ENCODE peak calls at places on chromosomes 7 and 10, in five cellular contexts. S, I, L, Q and G are unnamed samples.

GRCh38 chr7:37694208-37695080 is 10.9 kb downstream of the GPR141 start:
- DNase-seq in I (peak; percentile 92), L (no peak), Q (peak; percentile 91), S (no peak), G (no peak)

GRCh38 chr10:36624551-36625100 is 500.8 kb upstream of the ANKRD30A start:
- DNase-seq in L (no peak), Q (peak; percentile 10), I (no peak), S (no peak), G (no peak)

GRCh38 chr10:132922872-132923271 is 19.5 kb downstream of the CFAP46 start:
- DNase-seq in S (no peak), I (no peak), Q (no peak), L (no peak), G (no peak)

GRCh38 chr7:118158766-118159165 is 25.2 kb upstream of the LSM8 start:
- DNase-seq in L (no peak), I (no peak), Q (no peak), S (no peak), G (no peak)

GRCh38 chr10:62511656-62512055 is 137.5 kb downstream of the ZNF365 start:
- DNase-seq in Q (no peak), S (no peak), I (no peak), L (no peak), G (no peak)

GRCh38 chr10:127148066-127148932 is 48.1 kb downstream of the INSYN2A start:
- DNase-seq in S (no peak), Q (peak; percentile 93), L (no peak), I (peak; percentile 90), G (no peak)

GRCh38 chr10:49605939-49606509 is 4.1 kb upstream of the SLC18A3 start:
- DNase-seq in S (no peak), L (no peak), Q (no peak), I (no peak), G (peak; percentile 20)

GRCh38 chr7:124765401-124766352 is at the start of gene GPR37:
- DNase-seq in Q (peak; percentile 84), S (peak; percentile 48), L (peak; percentile 74), I (peak; percentile 92), G (peak; percentile 83)

GRCh38 chr7:149081914-149082313 is 8.6 kb downstream of the ZNF786 start:
- DNase-seq in Q (no peak), S (no peak), I (no peak), L (no peak), G (no peak)

GRCh38 chr7:117445206-117445605 is 17.9 kb upstream of the ASZ1 start:
- DNase-seq in S (no peak), Q (peak; percentile 72), L (no peak), I (peak; percentile 76), G (no peak)

GRCh38 chr7:54559401-54559800 is 17.2 kb downstream of the VSTM2A start:
- DNase-seq in S (no peak), Q (peak; percentile 74), L (no peak), I (peak; percentile 55), G (no peak)

GRCh38 chr10:58963101-58963534 is 213.3 kb upstream of the PHYHIPL start:
- DNase-seq in Q (no peak), L (no peak), S (no peak), I (peak; percentile 10), G (no peak)

GRCh38 chr7:113170591-113170990 is 52.2 kb upstream of the SMIM30 start:
- DNase-seq in I (no peak), Q (no peak), L (no peak), S (no peak), G (no peak)

GRCh38 chr7:157192861-157193260 is 54.1 kb downstream of the UBE3C start:
- DNase-seq in S (no peak), L (no peak), Q (no peak), I (no peak), G (no peak)

GRCh38 chr7:157044151-157044687 is 33.8 kb upstream of the MNX1 start:
- DNase-seq in I (no peak), S (no peak), L (no peak), Q (no peak), G (no peak)

GRCh38 chr10:117262296-117263293 is 21.7 kb downstream of the SLC18A2 start:
- DNase-seq in S (no peak), Q (peak; percentile 7), L (no peak), I (peak; percentile 55), G (no peak)

GRCh38 chr7:19051767-19052375 is 65.6 kb downstream of the TWIST1 start:
- DNase-seq in Q (peak; percentile 44), L (no peak), S (peak; percentile 37), I (peak; percentile 57), G (no peak)

GRCh38 chr10:132881186-132881920 is 61.0 kb downstream of the CFAP46 start:
- DNase-seq in I (no peak), S (no peak), Q (no peak), L (peak; percentile 47), G (no peak)

GRCh38 chr7:46257766-46258448 is 336.8 kb upstream of the IGFBP3 start:
- DNase-seq in L (no peak), S (no peak), I (peak; percentile 88), Q (peak; percentile 93), G (no peak)

GRCh38 chr7:37495574-37496184 is 47.0 kb upstream of the ELMO1 start:
- DNase-seq in S (no peak), I (peak; percentile 42), L (no peak), Q (peak; percentile 35), G (no peak)

GRCh38 chr10:5514226-5514881 is 10.4 kb upstream of the CALML3 start:
- DNase-seq in L (peak; percentile 58), S (no peak), I (no peak), Q (no peak), G (no peak)

GRCh38 chr7:149072438-149072775 is 18.1 kb downstream of the ZNF786 start:
- DNase-seq in Q (no peak), S (no peak), L (peak; percentile 25), I (no peak), G (no peak)

GRCh38 chr10:110423650-110424049 is 74.1 kb upstream of the DUSP5 start:
- DNase-seq in Q (no peak), L (no peak), S (no peak), I (no peak), G (no peak)

GRCh38 chr10:122128357-122128756 is 139.4 kb downstream of the TACC2 start:
- DNase-seq in Q (no peak), I (no peak), L (peak; percentile 94), S (peak; percentile 44), G (no peak)

GRCh38 chr7:77425151-77426051 is 9.3 kb upstream of the GSAP start:
- DNase-seq in I (peak; percentile 73), L (no peak), S (no peak), Q (peak; percentile 90), G (no peak)

GRCh38 chr10:70034252-70034651 is 18.4 kb upstream of the MACROH2A2 start:
- DNase-seq in S (no peak), L (no peak), I (no peak), Q (no peak), G (no peak)

GRCh38 chr10:77582710-77583115 is 54.9 kb downstream of the KCNMA1 start:
- DNase-seq in S (peak; percentile 64), I (peak; percentile 93), Q (peak; percentile 91), L (peak; percentile 61), G (no peak)

GRCh38 chr10:89224697-89225443 is 17.8 kb upstream of the CH25H start:
- DNase-seq in L (no peak), S (no peak), I (no peak), Q (no peak), G (no peak)

GRCh38 chr7:66748127-66748511 is 7.6 kb downstream of the RABGEF1 start:
- DNase-seq in S (no peak), L (no peak), Q (no peak), I (no peak), G (no peak)

GRCh38 chr7:24968165-24968564 is 11.8 kb downstream of the OSBPL3 start:
- DNase-seq in I (no peak), L (no peak), Q (no peak), S (no peak), G (no peak)

GRCh38 chr10:75377869-75378268 is 23.7 kb downstream of the ZNF503 start:
- DNase-seq in L (no peak), S (no peak), I (no peak), Q (no peak), G (no peak)

DNA sequence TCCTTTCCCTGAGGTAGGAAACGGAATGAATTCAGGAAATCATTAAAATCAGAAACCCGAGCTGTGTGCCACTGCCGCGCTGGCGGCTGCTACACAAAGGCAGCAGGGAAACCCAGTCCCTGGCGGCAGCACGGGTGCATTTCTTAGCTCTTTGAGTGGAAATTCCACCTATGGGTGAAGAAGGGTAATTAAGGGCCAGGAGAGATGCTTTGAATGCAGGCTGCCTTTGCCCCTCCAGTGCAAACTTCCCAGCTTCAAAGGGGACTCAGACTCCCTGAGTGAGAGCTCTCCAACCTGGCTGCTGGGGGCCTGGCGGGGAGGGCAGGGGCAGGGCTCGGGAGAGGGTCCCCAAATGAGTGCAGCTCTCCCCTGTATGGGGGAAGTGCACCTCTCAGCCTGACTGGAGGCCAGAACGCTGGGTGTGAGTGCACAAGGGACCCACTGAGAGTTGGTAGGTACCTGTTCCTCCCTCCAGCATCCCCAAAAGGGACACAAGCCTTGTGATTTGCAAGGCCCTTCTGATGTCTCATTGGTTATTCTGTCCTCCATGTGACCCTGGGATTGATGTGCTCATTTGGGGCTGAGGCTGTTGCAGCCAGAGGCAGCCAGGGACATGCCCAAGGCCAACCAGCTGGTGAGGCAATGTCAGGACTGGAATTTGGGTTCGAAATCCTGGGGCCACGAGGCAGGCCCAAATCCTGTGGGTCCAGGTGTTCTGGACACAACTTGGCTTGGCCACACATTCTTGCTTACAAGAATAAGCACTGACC is 16.3 kb upstream of the ZMIZ1 start:
- DNase-seq in I (peak; percentile 46), S (peak; percentile 47), Q (peak; percentile 40), L (peak; percentile 49), G (no peak)
- TF ChIP-seq CTCF in I (peak; percentile 59), S (peak; percentile 50), Q (peak; percentile 59), L (no peak), G (peak; percentile 63)

GRCh38 chr7:115357213-115357999 is 435.5 kb downstream of the MDFIC start:
- DNase-seq in S (no peak), I (no peak), Q (no peak), L (no peak), G (no peak)

GRCh38 chr7:115359919-115360318 is 438.0 kb downstream of the MDFIC start:
- DNase-seq in S (no peak), Q (peak; percentile 33), L (no peak), I (peak; percentile 14), G (no peak)

GRCh38 chr7:115359119-115359518 is 437.2 kb downstream of the MDFIC start:
- DNase-seq in Q (no peak), L (no peak), I (no peak), S (no peak), G (no peak)

GRCh38 chr7:115354925-115355324 is 433.0 kb downstream of the MDFIC start:
- DNase-seq in S (no peak), I (no peak), Q (no peak), L (no peak), G (no peak)

GRCh38 chr7:115356139-115356746 is 434.3 kb downstream of the MDFIC start:
- DNase-seq in Q (peak; percentile 25), S (no peak), I (peak; percentile 24), L (no peak), G (no peak)
- TF ChIP-seq CTCF in Q (peak; percentile 25), S (no peak), I (peak; percentile 58), L (peak; percentile 10), G (peak; percentile 44)

GRCh38 chr10:97709746-97710078 is 3.8 kb upstream of the MARVELD1 start:
- DNase-seq in S (no peak), Q (no peak), I (no peak), L (no peak), G (no peak)
- TF ChIP-seq CTCF in S (no peak), Q (no peak), I (no peak), L (no peak), G (no peak)

DNA sequence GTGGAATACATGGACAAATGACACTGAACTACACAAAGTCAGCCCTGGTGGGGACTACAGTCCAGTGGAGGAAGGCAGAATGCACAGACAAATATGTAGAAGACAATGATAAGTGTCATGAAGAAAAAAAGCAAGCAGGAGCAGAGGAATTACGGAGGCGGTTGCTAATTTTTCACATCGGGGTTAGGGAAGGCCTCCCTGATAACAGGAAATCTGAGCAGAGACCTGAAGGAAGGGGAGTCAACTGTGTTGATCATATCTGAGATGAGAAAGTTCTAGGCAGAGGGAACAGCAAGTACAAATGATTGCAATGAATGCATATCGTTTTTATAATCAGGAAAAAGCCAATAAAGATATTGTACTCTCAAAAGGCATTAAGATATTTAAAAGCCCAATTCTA is 14.0 kb downstream of the KIAA1549 start:
- DNase-seq in S (no peak), I (no peak), L (no peak), Q (no peak), G (no peak)
- TF ChIP-seq CTCF in S (no peak), I (no peak), L (no peak), Q (no peak), G (no peak)